ENCODE peak calls at places on chromosomes 2 and 18, in five cellular contexts. B is activated gamma-delta T cell treated with Interleukin-2 at 50 U/mL for 16 hours; U is NAMALWA; I is midbrain; T is activated naive CD4-positive, alpha-beta T cell treated with anti-CD3 and anti-CD28 coated beads for 36 hours. M is an unnamed sample.

GRCh38 chr18:59719533-59720325 is 22.5 kb upstream of the CCBE1 start:
- DNase-seq in B (no peak), U (no peak), I (no peak), T (no peak), M (no peak)

GRCh38 chr2:162301151-162301804 is 17.2 kb downstream of the IFIH1 start:
- DNase-seq in B (peak), U (peak), I (peak), T (peak), M (peak)

GRCh38 chr2:155310589-155310988 is 612.1 kb downstream of the KCNJ3 start:
- DNase-seq in B (no peak), U (peak), I (peak), T (no peak), M (no peak)

GRCh38 chr2:222293660-222294630 is 4.9 kb downstream of the PAX3 start:
- DNase-seq in B (no peak), U (no peak), I (no peak), T (no peak), M (no peak)

GRCh38 chr18:31500161-31500688 is 2.2 kb downstream of the DSG2 start:
- DNase-seq in B (no peak), U (peak), I (no peak), T (no peak), M (no peak)

GRCh38 chr2:233434666-233435375 is 80.5 kb downstream of the DGKD start:
- DNase-seq in B (no peak), U (no peak), I (no peak), T (no peak), M (no peak)

GRCh38 chr2:86249176-86249842 is 50.1 kb downstream of the MRPL35 start:
- DNase-seq in B (no peak), U (peak), I (no peak), T (no peak), M (no peak)

GRCh38 chr2:181188605-181189004 is 208.2 kb downstream of the UBE2E3 start:
- DNase-seq in B (no peak), U (no peak), I (no peak), T (no peak), M (no peak)

GRCh38 chr2:11344342-11344955 is at the start of gene ROCK2:
- DNase-seq in B (peak), U (peak), I (peak), T (peak), M (peak)

GRCh38 chr2:168522446-168522845 is 66.4 kb downstream of the CERS6 start:
- DNase-seq in B (no peak), U (no peak), I (no peak), T (no peak), M (no peak)

GRCh38 chr2:115161531-115162453 is 719.4 kb downstream of the DPP10 start:
- DNase-seq in B (no peak), U (no peak), I (no peak), T (no peak), M (no peak)

GRCh38 chr2:36785179-36785795 is 88.8 kb downstream of the VIT start:
- DNase-seq in B (peak), U (peak), I (peak), T (peak), M (peak)

GRCh38 chr2:70728128-70728527 is 39.9 kb downstream of the ADD2 start:
- DNase-seq in B (no peak), U (no peak), I (no peak), T (no peak), M (no peak)

GRCh38 chr2:158232476-158232875 is 130.8 kb downstream of the UPP2 start:
- DNase-seq in B (no peak), U (no peak), I (no peak), T (no peak), M (no peak)

GRCh38 chr2:33146112-33146511 is 199.4 kb downstream of the LTBP1 start:
- DNase-seq in B (no peak), U (no peak), I (no peak), T (no peak), M (no peak)

GRCh38 chr2:8379134-8379533 is 302.7 kb upstream of the ID2 start:
- DNase-seq in B (no peak), U (no peak), I (no peak), T (no peak), M (no peak)

GRCh38 chr2:102155703-102156515 is 13.4 kb downstream of the IL1R1 start:
- DNase-seq in B (no peak), U (no peak), I (no peak), T (no peak), M (no peak)

GRCh38 chr2:172307800-172308199 is 119.6 kb upstream of the ITGA6 start:
- DNase-seq in B (no peak), U (no peak), I (no peak), T (no peak), M (no peak)

GRCh38 chr2:165776013-165776412 is 18.0 kb downstream of the GALNT3 start:
- DNase-seq in B (no peak), U (no peak), I (no peak), T (no peak), M (no peak)

GRCh38 chr2:162750033-162750432 is 88.5 kb downstream of the KCNH7 start:
- DNase-seq in B (no peak), U (no peak), I (no peak), T (no peak), M (no peak)

GRCh38 chr18:22219568-22220355 is 50.4 kb downstream of the GATA6 start:
- DNase-seq in B (no peak), U (no peak), I (no peak), T (no peak), M (no peak)

M was measured in activated CD4-positive, alpha-beta T cell treated with anti-CD3 and anti-CD28 coated beads, Interleukin-2, amount 10 ng/mL, durations not matched to agents 24 days and 14 days.